ENCODE peak calls at places on chromosomes 5 and 9, in nine cellular contexts. H, B, S, T, K, E, F, N and R are unnamed samples.

GRCh38 chr5:149782018-149782899 is 52.1 kb downstream of the PPARGC1B start:
- DNase-seq in K (no peak), T (no peak), S (peak; percentile 21), F (no peak), H (no peak), B (no peak), E (no peak), N (no peak), R (no peak)

GRCh38 chr9:38038307-38039089 is 30.5 kb downstream of the SHB start:
- DNase-seq in F (no peak), T (no peak), E (no peak), N (no peak), K (peak; percentile 55), B (no peak), S (no peak), H (no peak), R (no peak)

GRCh38 chr9:36987409-36987808 is 46.7 kb downstream of the PAX5 start:
- DNase-seq in T (no peak), N (no peak), E (peak; percentile 30), F (no peak), K (no peak), S (no peak), B (no peak), H (no peak), R (no peak)

GRCh38 chr5:169050146-169050571 is 250.8 kb downstream of the SLIT3 start:
- DNase-seq in F (no peak), E (no peak), H (no peak), S (peak; percentile 52), N (peak; percentile 71), K (peak; percentile 23), B (no peak), T (no peak), R (no peak)

GRCh38 chr5:109992264-109992915 is 302.7 kb downstream of the MAN2A1 start:
- DNase-seq in B (peak; percentile 53), K (peak; percentile 75), F (no peak), H (no peak), E (no peak), N (no peak), T (no peak), S (no peak), R (no peak)

GRCh38 chr9:75918154-75918553 is 27.7 kb downstream of the PCSK5 start:
- DNase-seq in B (no peak), E (no peak), K (no peak), S (no peak), F (no peak), T (no peak), H (no peak), N (no peak), R (no peak)

GRCh38 chr9:120619751-120620655 is 40.0 kb upstream of the CDK5RAP2 start:
- DNase-seq in H (peak; percentile 38), N (peak; percentile 43), B (peak; percentile 86), F (peak; percentile 80), S (peak; percentile 74), K (peak; percentile 64), T (peak; percentile 34), E (no peak), R (peak; percentile 49)

GRCh38 chr5:169128679-169129078 is 172.3 kb downstream of the SLIT3 start:
- DNase-seq in E (no peak), T (no peak), N (no peak), B (no peak), F (no peak), K (no peak), S (no peak), H (no peak), R (no peak)

GRCh38 chr9:33439731-33440130 is 7.7 kb downstream of the AQP3 start:
- DNase-seq in T (no peak), S (peak; percentile 58), E (no peak), N (no peak), H (no peak), B (peak; percentile 56), K (no peak), F (no peak), R (no peak)

GRCh38 chr5:135497971-135498661 is 37.6 kb downstream of the NEUROG1 start:
- DNase-seq in T (no peak), S (no peak), K (no peak), E (no peak), F (no peak), N (no peak), B (no peak), H (no peak), R (no peak)

GRCh38 chr9:5459289-5459829 is 9.0 kb downstream of the CD274 start:
- DNase-seq in H (no peak), F (no peak), N (no peak), B (no peak), S (no peak), E (no peak), K (peak; percentile 71), T (no peak), R (no peak)

GRCh38 chr9:111752455-111752854 is 42.3 kb downstream of the SHOC1 start:
- DNase-seq in H (no peak), B (no peak), S (no peak), T (no peak), N (no peak), F (no peak), E (no peak), K (no peak), R (no peak)

GRCh38 chr9:35271637-35272036 is 109.8 kb downstream of the UNC13B start:
- DNase-seq in E (no peak), T (no peak), K (no peak), B (no peak), F (no peak), S (no peak), N (no peak), H (no peak), R (no peak)

GRCh38 chr9:120608421-120608820 is 28.5 kb upstream of the CDK5RAP2 start:
- DNase-seq in T (no peak), F (no peak), N (no peak), S (no peak), K (no peak), B (no peak), E (no peak), H (no peak), R (no peak)

GRCh38 chr9:34927061-34927460 is 31.0 kb upstream of the PHF24 start:
- DNase-seq in H (no peak), B (peak; percentile 83), T (no peak), E (no peak), K (no peak), N (no peak), F (no peak), S (no peak), R (no peak)

GRCh38 chr5:115532517-115532916 is 12.1 kb downstream of the FEM1C start:
- DNase-seq in E (no peak), N (no peak), K (no peak), H (no peak), F (no peak), S (no peak), B (no peak), T (no peak), R (no peak)

GRCh38 chr5:129905467-129906176 is 1.4 kb downstream of the CHSY3 start:
- DNase-seq in E (no peak), H (no peak), F (no peak), B (peak; percentile 77), T (no peak), K (peak; percentile 72), S (no peak), N (no peak), R (peak; percentile 11)

GRCh38 chr9:88523056-88523455 is 11.9 kb upstream of the NXNL2 start:
- DNase-seq in T (no peak), B (peak; percentile 13), N (no peak), S (peak; percentile 62), H (no peak), F (peak; percentile 87), E (no peak), K (no peak), R (peak; percentile 76)